ENCODE peak calls at places on chromosome 18, in eight cellular contexts. O is small intestine; B is AG08396; F is kidney tubule cell; R is HS-27A; X is GOT3; N is effector memory CD4-positive, alpha-beta T cell; K is putamen. Q is an unnamed sample.

GRCh38 chr18:4762399-4762798 is 307.3 kb upstream of the DLGAP1 start:
- DNase-seq in O (no peak), B (no peak), F (no peak), R (no peak), X (no peak), N (no peak), K (no peak), Q (no peak)

GRCh38 chr18:65056575-65056974 is 694.2 kb upstream of the CDH7 start:
- DNase-seq in O (no peak), B (no peak), F (no peak), R (no peak), X (no peak), N (no peak), K (no peak), Q (no peak)

GRCh38 chr18:61949946-61950345 is 57.1 kb upstream of the RNF152 start:
- DNase-seq in O (no peak), B (no peak), F (peak; percentile 55), R (no peak), X (no peak), N (no peak), K (no peak), Q (peak; percentile 13)

GRCh38 chr18:48709371-48709770 is 170.5 kb downstream of the CTIF start:
- DNase-seq in O (no peak), B (no peak), F (no peak), R (no peak), X (no peak), N (no peak), K (no peak), Q (no peak)

GRCh38 chr18:27363918-27364317 is 178.8 kb upstream of the CHST9 start:
- DNase-seq in O (peak; percentile 19), B (no peak), F (peak; percentile 49), R (no peak), X (no peak), N (no peak), K (no peak), Q (peak; percentile 43)

GRCh38 chr18:55265916-55266488 is 306.7 kb upstream of the CCDC68 start:
- DNase-seq in O (no peak), B (no peak), F (peak; percentile 45), R (no peak), X (no peak), N (no peak), K (no peak), Q (no peak)

GRCh38 chr18:79804130-79804772 is 6.5 kb downstream of the KCNG2 start:
- DNase-seq in O (no peak), B (no peak), F (no peak), R (no peak), X (no peak), N (no peak), K (no peak), Q (no peak)

GRCh38 chr18:10926565-10927194 is 222.7 kb downstream of the PIEZO2 start:
- DNase-seq in O (no peak), B (peak; percentile 24), F (peak; percentile 57), R (no peak), X (no peak), N (no peak), K (no peak), Q (peak; percentile 48)

GRCh38 chr18:65938592-65939372 is 188.0 kb downstream of the CDH7 start:
- DNase-seq in O (peak; percentile 39), B (no peak), F (peak; percentile 54), R (no peak), X (no peak), N (no peak), K (no peak), Q (no peak)

GRCh38 chr18:58314284-58314683 is 270.3 kb downstream of the NEDD4L start:
- DNase-seq in O (peak; percentile 72), B (peak; percentile 83), F (peak; percentile 89), R (peak; percentile 77), X (peak; percentile 30), N (no peak), K (peak; percentile 58), Q (peak; percentile 88)

GRCh38 chr18:28854964-28855363 is 678.0 kb upstream of the CDH2 start:
- DNase-seq in O (no peak), B (no peak), F (no peak), R (no peak), X (no peak), N (no peak), K (peak; percentile 2), Q (no peak)

GRCh38 chr18:48766025-48766424 is 184.7 kb downstream of the SMAD7 start:
- DNase-seq in O (no peak), B (no peak), F (no peak), R (no peak), X (no peak), N (no peak), K (no peak), Q (no peak)

GRCh38 chr18:32974421-32975165 is 201.8 kb upstream of the KLHL14 start:
- DNase-seq in O (no peak), B (no peak), F (peak; percentile 87), R (no peak), X (no peak), N (no peak), K (no peak), Q (no peak)

GRCh38 chr18:48990497-48991298 is 39.9 kb upstream of the SMAD7 start:
- DNase-seq in O (peak; percentile 57), B (peak; percentile 78), F (peak; percentile 81), R (peak; percentile 67), X (no peak), N (no peak), K (no peak), Q (peak; percentile 83)

GRCh38 chr18:54148678-54149077 is 75.8 kb downstream of the MBD2 start:
- DNase-seq in O (no peak), B (no peak), F (no peak), R (no peak), X (no peak), N (no peak), K (no peak), Q (no peak)

GRCh38 chr18:50281972-50282520 is 723 bp upstream of the MBD1 start:
- DNase-seq in O (no peak), B (no peak), F (no peak), R (no peak), X (no peak), N (no peak), K (no peak), Q (no peak)